ENCODE peak calls at places on chromosomes 11 and 22, in ten cellular contexts. M, Y, Q, W, K, T, V, J, H and P are unnamed samples. For H3K4me1, the result is how much of the 10 kb centered on the place peaks cover.

GRCh38 chr22:38336699-38337098 is 19.5 kb upstream of the CSNK1E start:
- DNase-seq in V (no peak), Q (no peak), Y (no peak), M (no peak), H (no peak), J (no peak), K (no peak), W (no peak), T (no peak), P (no peak)

GRCh38 chr22:49076300-49077035 is 751.2 kb downstream of the BRD1 start:
- DNase-seq in M (no peak), T (no peak), Y (no peak), W (no peak), K (peak), J (no peak), V (no peak), H (no peak), Q (no peak), P (no peak)

GRCh38 chr22:39699631-39700348 is 129.2 kb downstream of the CACNA1I start:
- DNase-seq in W (no peak), Q (no peak), M (no peak), T (no peak), H (no peak), J (no peak), K (no peak), Y (no peak), V (no peak), P (no peak)

GRCh38 chr22:47201996-47202818 is 439.8 kb downstream of the TBC1D22A start:
- DNase-seq in J (peak), Y (no peak), Q (no peak), K (peak), M (peak), T (no peak), V (no peak), W (no peak), H (peak), P (no peak)

GRCh38 chr11:2801711-2802388 is 83.7 kb downstream of the CDKN1C start:
- DNase-seq in M (peak), Y (no peak), T (no peak), H (no peak), K (peak), W (no peak), J (peak), V (no peak), Q (no peak), P (peak)

GRCh38 chr11:121356357-121356756 is 63.8 kb downstream of the SC5D start:
- DNase-seq in W (no peak), Q (no peak), K (no peak), Y (no peak), T (no peak), V (no peak), J (no peak), M (no peak), H (no peak), P (no peak)

GRCh38 chr22:20136603-20136873 is 4.9 kb downstream of the ZDHHC8 start:
- DNase-seq in M (no peak), H (no peak), Q (no peak), T (no peak), Y (no peak), K (no peak), V (no peak), W (no peak), J (no peak), P (no peak)

GRCh38 chr22:25666308-25666707 is 75.7 kb upstream of the MYO18B start:
- DNase-seq in J (no peak), H (peak), K (peak), W (peak), T (no peak), M (no peak), Q (peak), V (peak), Y (peak), P (peak)

GRCh38 chr22:30205281-30206115 is 41.1 kb downstream of the LIF start:
- DNase-seq in W (peak), J (peak), V (peak), H (no peak), K (peak), M (peak), Q (peak), Y (peak), T (no peak), P (no peak)

GRCh38 chr11:76298255-76298654 is 82.7 kb downstream of the THAP12 start:
- DNase-seq in K (no peak), M (no peak), Y (no peak), V (no peak), H (no peak), Q (no peak), T (no peak), W (no peak), J (no peak), P (no peak)

GRCh38 chr22:30781271-30781875 is 86.7 kb downstream of the OSBP2 start:
- DNase-seq in J (no peak), Y (no peak), M (no peak), V (no peak), Q (no peak), W (no peak), K (peak), H (no peak), T (no peak), P (no peak)

GRCh38 chr11:8296203-8296602 is 32.5 kb upstream of the LMO1 start:
- DNase-seq in W (no peak), V (no peak), J (no peak), K (no peak), H (no peak), Q (no peak), M (no peak), Y (no peak), T (no peak), P (no peak)

GRCh38 chr22:30830907-30831306 is 136.2 kb downstream of the OSBP2 start:
- DNase-seq in M (no peak), K (no peak), J (no peak), H (no peak), T (no peak), W (peak), V (peak), Y (peak), Q (no peak), P (no peak)

GRCh38 chr11:73283316-73284035 is 11.3 kb downstream of the P2RY6 start:
- DNase-seq in H (no peak), V (no peak), Y (no peak), J (no peak), K (no peak), Q (no peak), T (no peak), M (no peak), W (no peak), P (no peak)

GRCh38 chr22:37160037-37160436 is 10.3 kb upstream of the IL2RB start:
- DNase-seq in W (no peak), K (peak), M (no peak), T (no peak), H (no peak), J (no peak), V (no peak), Q (no peak), Y (no peak), P (no peak)

GRCh38 chr11:130327716-130328115 is 13.0 kb upstream of the ZBTB44 start:
- DNase-seq in Y (no peak), H (no peak), Q (no peak), J (no peak), K (no peak), M (no peak), V (no peak), T (no peak), W (no peak), P (no peak)

GRCh38 chr11:61080986-61081590 is 21.2 kb upstream of the CD5 start:
- DNase-seq in W (no peak), H (no peak), J (no peak), V (no peak), M (no peak), Q (no peak), Y (no peak), T (no peak), K (no peak), P (no peak)

GRCh38 chr11:118226294-118226693 is 1.5 kb upstream of the JAML start:
- DNase-seq in H (peak), W (peak), M (no peak), V (no peak), K (no peak), J (no peak), T (no peak), Q (no peak), Y (peak), P (peak)

GRCh38 chr11:118230088-118230487 is 5.3 kb upstream of the JAML start:
- DNase-seq in T (no peak), Q (no peak), V (no peak), J (no peak), K (no peak), M (no peak), W (no peak), Y (no peak), H (no peak), P (no peak)

GRCh38 chr11:118226781-118227180 is 2.0 kb upstream of the JAML start:
- DNase-seq in H (no peak), W (no peak), J (no peak), T (no peak), Y (no peak), V (no peak), M (no peak), Q (no peak), K (no peak), P (no peak)

GRCh38 chr11:118229274-118229847 is 4.5 kb upstream of the JAML start:
- DNase-seq in J (no peak), Q (no peak), V (no peak), K (no peak), W (no peak), H (no peak), Y (no peak), M (no peak), T (no peak), P (no peak)

GRCh38 chr11:118227865-118228785 is 3.3 kb upstream of the JAML start:
- DNase-seq in W (no peak), H (no peak), T (no peak), K (no peak), Y (no peak), M (no peak), Q (no peak), V (no peak), J (no peak), P (no peak)
- H3K4me1 ChIP-seq in W (under half), H (under half), T (under half), K (under half), Y (under half), M (under half), Q (under half), V (under half), J (under half), P (half or more)

GRCh38 chr22:27737521-27737920 is 64.0 kb downstream of the MN1 start:
- DNase-seq in J (no peak), Y (no peak), W (no peak), Q (no peak), M (no peak), K (no peak), H (no peak), V (no peak), T (no peak), P (no peak)
- H3K4me3 ChIP-seq in J (no peak), Y (no peak), W (no peak), Q (no peak), M (no peak), K (no peak), H (no peak), V (no peak), T (no peak), P (no peak)

GRCh38 chr22:21741059-21741458 is 5.5 kb upstream of the YPEL1 start:
- DNase-seq in H (no peak), K (no peak), Q (no peak), V (no peak), W (no peak), T (no peak), Y (no peak), J (no peak), M (no peak), P (no peak)

GRCh38 chr22:21738966-21739365 is 3.4 kb upstream of the YPEL1 start:
- DNase-seq in M (no peak), T (no peak), V (no peak), K (no peak), W (no peak), H (no peak), Y (no peak), J (no peak), Q (no peak), P (no peak)

GRCh38 chr22:21738081-21738480 is 2.5 kb upstream of the YPEL1 start:
- DNase-seq in K (no peak), H (no peak), M (no peak), W (no peak), T (no peak), Q (no peak), Y (no peak), J (no peak), V (no peak), P (no peak)

GRCh38 chr22:21741790-21742189 is 6.2 kb upstream of the YPEL1 start:
- DNase-seq in J (no peak), Y (no peak), W (no peak), Q (no peak), M (no peak), K (no peak), T (no peak), H (no peak), V (no peak), P (no peak)

DNA sequence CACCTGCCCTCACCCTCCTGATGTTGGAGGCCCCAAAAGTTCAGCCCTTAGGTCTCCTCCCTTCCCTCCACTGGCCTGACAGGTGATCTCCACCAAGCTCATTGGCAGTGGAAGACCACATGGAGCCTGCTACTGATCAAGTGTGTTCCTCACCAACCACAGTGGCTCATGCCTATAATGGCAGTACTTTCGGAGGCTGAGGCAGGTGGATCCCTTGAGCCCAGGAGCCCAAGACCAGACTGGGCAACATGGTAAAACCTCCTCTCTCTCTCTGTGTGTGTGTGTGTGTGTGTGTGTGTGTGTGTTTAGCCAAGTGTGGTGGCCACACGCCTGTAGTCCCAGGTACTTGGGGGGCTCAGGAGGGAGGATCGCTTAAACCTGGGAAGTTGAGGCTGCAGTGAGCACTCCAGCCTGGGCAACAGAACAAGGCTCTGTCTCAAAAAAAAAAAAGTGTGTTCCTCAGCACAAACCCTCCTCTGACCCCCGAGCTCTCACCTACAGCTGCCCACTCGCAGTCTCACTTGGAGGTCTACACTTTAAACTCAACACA is 4.3 kb upstream of the YPEL1 start:
- DNase-seq in Y (no peak), H (no peak), K (no peak), T (no peak), W (no peak), V (no peak), Q (no peak), M (no peak), J (no peak), P (no peak)
- TF ChIP-seq CTCF in Y (no peak), H (no peak), K (no peak), T (no peak), W (no peak), V (no peak), Q (no peak), M (no peak), J (no peak), P (no peak)

GRCh38 chr11:78224906-78225420 is 36.2 kb downstream of the USP35 start:
- DNase-seq in T (no peak), V (no peak), H (no peak), M (no peak), K (no peak), Y (no peak), Q (no peak), W (no peak), J (no peak), P (no peak)
- H3K4me1 ChIP-seq in T (under half), V (under half), H (under half), M (under half), K (under half), Y (under half), Q (under half), W (under half), J (under half), P (under half)

GRCh38 chr22:26671317-26672059 is 14.1 kb downstream of the MIAT start:
- DNase-seq in H (peak), T (no peak), Q (no peak), K (no peak), W (no peak), M (peak), V (no peak), J (no peak), Y (no peak), P (peak)
- H3K4me3 ChIP-seq in H (no peak), T (no peak), Q (no peak), K (no peak), W (peak), M (no peak), V (no peak), J (no peak), Y (no peak), P (peak)

DNA sequence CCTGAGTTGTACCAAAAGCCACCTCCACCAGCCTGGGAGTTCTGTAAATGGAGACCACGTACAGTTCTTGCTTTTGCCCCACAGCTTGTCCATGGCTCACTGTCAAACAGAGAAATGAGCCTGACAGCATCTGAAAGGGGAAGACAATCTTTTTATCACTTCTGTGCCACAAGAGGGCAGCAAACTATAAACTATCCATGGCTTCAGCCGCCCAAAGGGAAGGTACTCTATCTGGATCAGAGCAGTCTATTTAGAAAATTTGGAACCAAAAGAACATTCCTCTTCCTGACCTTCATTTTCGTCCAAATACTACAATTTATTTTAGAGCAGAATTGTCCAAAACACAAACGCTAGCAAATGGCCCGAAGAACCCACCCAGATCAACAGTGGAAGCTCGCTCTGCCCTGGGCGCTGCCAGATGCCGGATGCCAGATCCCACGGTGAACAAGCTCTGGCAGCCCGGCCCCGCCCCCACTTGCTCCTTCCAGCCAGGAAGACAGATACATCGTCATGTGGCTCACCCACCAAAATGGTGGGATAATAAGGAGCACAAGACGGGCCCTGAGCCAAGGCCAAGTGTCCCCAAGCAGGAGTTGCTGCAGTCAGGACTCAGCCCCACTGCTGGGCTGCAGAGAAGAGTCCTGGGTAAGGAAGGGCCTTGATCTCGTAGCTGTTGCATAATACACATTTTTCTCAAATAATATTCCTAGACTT is 23.9 kb upstream of the SCGB1A1 start:
- DNase-seq in T (peak), V (peak), M (peak), J (peak), H (peak), Y (peak), K (peak), Q (peak), W (peak), P (peak)
- TF ChIP-seq CTCF in T (peak), V (peak), M (peak), J (peak), H (peak), Y (peak), K (peak), Q (peak), W (peak), P (peak)